ENCODE peak calls at places on chromosome 10, in four cellular contexts. E is uterus, J is foreskin fibroblast, G is OCI-LY7. K is an unnamed sample.
A peak's percentile ranks its signal among the peaks of the same experiment; 100 is the strongest.

GRCh38 chr10:129855836-129856563 is 108.1 kb downstream of the EBF3 start:
- DNase-seq in G (no peak), E (no peak), J (no peak), K (no peak)

GRCh38 chr10:44851881-44852280 is 59.3 kb upstream of the TMEM72 start:
- DNase-seq in G (no peak), J (no peak), E (no peak), K (no peak)

GRCh38 chr10:19651549-19651948 is 164.7 kb upstream of the PLXDC2 start:
- DNase-seq in J (peak; percentile 87), E (no peak), G (no peak), K (no peak)

GRCh38 chr10:98463022-98463421 is 16.3 kb upstream of the HPS1 start:
- DNase-seq in E (no peak), J (no peak), G (no peak), K (no peak)

GRCh38 chr10:102410427-102411073 is 8.0 kb downstream of the PSD start:
- DNase-seq in J (peak; percentile 60), E (no peak), G (no peak), K (no peak)

GRCh38 chr10:17910144-17910789 is 41.5 kb upstream of the SLC39A12 start:
- DNase-seq in G (peak; percentile 50), E (peak; percentile 24), J (peak; percentile 72), K (no peak)

GRCh38 chr10:42934842-42935241 is 142.0 kb upstream of the RET start:
- DNase-seq in J (no peak), E (no peak), G (no peak), K (no peak)

GRCh38 chr10:104937528-104937927 is 296.4 kb downstream of the SORCS3 start:
- DNase-seq in E (no peak), J (peak; percentile 95), G (no peak), K (no peak)

GRCh38 chr10:92291921-92292860 is 1.2 kb downstream of the MARCHF5 start:
- DNase-seq in G (peak; percentile 70), J (peak; percentile 74), E (peak; percentile 44), K (no peak)

GRCh38 chr10:113037222-113037621 is 87.2 kb downstream of the TCF7L2 start:
- DNase-seq in G (no peak), E (no peak), J (peak; percentile 69), K (no peak)

GRCh38 chr10:44387853-44388251 is 3.0 kb upstream of the CXCL12 start:
- DNase-seq in E (peak; percentile 9), G (no peak), J (no peak), K (no peak)

GRCh38 chr10:94361161-94361794 is 1.5 kb downstream of the NOC3L start:
- DNase-seq in E (no peak), G (no peak), J (peak; percentile 35), K (no peak)

GRCh38 chr10:38038107-38038931 is 27.8 kb downstream of the ZNF33A start:
- DNase-seq in E (no peak), J (no peak), G (peak; percentile 48), K (no peak)

GRCh38 chr10:124177180-124177518 is 83.8 kb upstream of the CHST15 start:
- DNase-seq in G (no peak), J (no peak), E (no peak), K (no peak)

GRCh38 chr10:113283189-113283588 is 269.7 kb upstream of the HABP2 start:
- DNase-seq in J (no peak), E (no peak), G (no peak), K (no peak)

GRCh38 chr10:119428789-119429188 is 113.7 kb downstream of the RGS10 start:
- DNase-seq in G (no peak), J (no peak), E (no peak), K (no peak)

GRCh38 chr10:109721401-109722028 is 201.8 kb downstream of the XPNPEP1 start:
- DNase-seq in G (no peak), J (no peak), E (no peak), K (no peak)

GRCh38 chr10:58467931-58468635 is 44.6 kb upstream of the BICC1 start:
- DNase-seq in G (no peak), E (no peak), J (no peak), K (no peak)

GRCh38 chr10:5485948-5486851 is 13.2 kb downstream of the CALML5 start:
- DNase-seq in E (no peak), J (no peak), G (no peak), K (no peak)

GRCh38 chr10:22268503-22268902 is 47.7 kb upstream of the COMMD3 start:
- DNase-seq in J (no peak), E (no peak), G (no peak), K (no peak)

GRCh38 chr10:71975087-71975890 is 11.1 kb downstream of the CHST3 start:
- DNase-seq in J (no peak), E (no peak), G (no peak), K (peak; percentile 58)

GRCh38 chr10:34503704-34504103 is 311.4 kb downstream of the PARD3 start:
- DNase-seq in J (no peak), G (no peak), E (no peak), K (no peak)

GRCh38 chr10:63799511-63799910 is 278.3 kb downstream of the REEP3 start:
- DNase-seq in E (no peak), G (no peak), J (no peak), K (no peak)

GRCh38 chr10:110864662-110865140 is 7.0 kb upstream of the PDCD4 start:
- DNase-seq in J (no peak), G (peak; percentile 89), E (no peak), K (no peak)

GRCh38 chr10:58672855-58673254 is 160.2 kb downstream of the BICC1 start:
- DNase-seq in G (no peak), J (peak; percentile 62), E (no peak), K (no peak)

GRCh38 chr10:49174926-49175500 is 13.2 kb downstream of the TMEM273 start:
- DNase-seq in J (no peak), G (no peak), E (no peak), K (no peak)

GRCh38 chr10:35882422-35883150 is 240.5 kb upstream of the FZD8 start:
- DNase-seq in G (no peak), E (no peak), J (no peak), K (no peak)

GRCh38 chr10:132735341-132735775 is 50.6 kb downstream of the NKX6-2 start:
- DNase-seq in G (no peak), E (no peak), J (peak; percentile 56), K (no peak)

DNA sequence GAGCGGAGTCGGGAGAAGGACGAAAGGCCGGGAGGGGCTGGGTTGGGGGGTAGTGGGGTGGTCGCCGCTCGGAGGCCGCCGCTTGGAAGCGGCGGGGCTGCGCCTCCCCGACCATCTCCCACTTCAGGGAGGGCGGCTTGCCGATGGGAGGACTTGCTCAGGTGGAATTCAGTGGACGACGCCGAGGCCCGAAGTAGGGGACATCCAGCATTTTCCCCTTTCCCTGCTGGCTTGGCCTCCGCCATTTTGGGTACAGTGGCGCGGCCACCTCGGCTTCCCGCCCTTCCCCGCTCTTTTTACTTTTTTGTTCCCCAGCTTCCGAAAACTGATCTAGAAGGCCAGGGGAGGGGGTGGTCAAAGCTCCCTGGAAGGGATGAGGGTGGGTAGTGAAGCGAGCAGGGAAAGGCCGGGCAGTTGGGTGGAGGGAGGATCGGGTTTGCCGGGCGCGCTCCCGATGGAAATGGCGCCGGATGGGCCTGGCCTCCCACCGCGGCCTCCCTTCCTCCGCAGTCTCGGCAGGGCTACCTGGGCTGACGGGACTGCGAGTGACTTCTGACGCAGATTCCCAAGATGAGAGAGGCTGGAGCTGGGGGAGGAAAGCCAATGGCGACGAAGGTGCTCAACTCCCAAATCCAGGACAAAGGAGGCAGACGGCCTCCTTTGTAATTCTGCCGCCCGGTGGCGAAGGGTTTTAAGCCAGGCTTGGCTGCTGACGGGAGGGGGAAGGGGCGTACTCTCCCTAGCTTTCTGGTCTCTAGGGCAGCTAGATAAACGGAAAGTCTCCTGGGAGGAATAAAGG is at the start of gene PBLD:
- DNase-seq in G (peak; percentile 78), E (peak; percentile 73), J (peak; percentile 84), K (peak; percentile 28)
- TF ChIP-seq CTCF in G (peak; percentile 70), E (peak; percentile 60), J (peak; percentile 57), K (peak; percentile 31)

GRCh38 chr10:127971973-127972615 is 65.2 kb downstream of the PTPRE start:
- DNase-seq in G (no peak), E (no peak), J (no peak), K (no peak)

GRCh38 chr10:127976286-127976685 is 69.4 kb downstream of the PTPRE start:
- DNase-seq in J (no peak), E (no peak), G (no peak), K (no peak)

GRCh38 chr10:127972958-127973357 is 66.1 kb downstream of the PTPRE start:
- DNase-seq in J (no peak), G (no peak), E (no peak), K (no peak)

GRCh38 chr10:127974911-127975310 is 68.0 kb downstream of the PTPRE start:
- DNase-seq in J (no peak), G (no peak), E (no peak), K (no peak)

DNA sequence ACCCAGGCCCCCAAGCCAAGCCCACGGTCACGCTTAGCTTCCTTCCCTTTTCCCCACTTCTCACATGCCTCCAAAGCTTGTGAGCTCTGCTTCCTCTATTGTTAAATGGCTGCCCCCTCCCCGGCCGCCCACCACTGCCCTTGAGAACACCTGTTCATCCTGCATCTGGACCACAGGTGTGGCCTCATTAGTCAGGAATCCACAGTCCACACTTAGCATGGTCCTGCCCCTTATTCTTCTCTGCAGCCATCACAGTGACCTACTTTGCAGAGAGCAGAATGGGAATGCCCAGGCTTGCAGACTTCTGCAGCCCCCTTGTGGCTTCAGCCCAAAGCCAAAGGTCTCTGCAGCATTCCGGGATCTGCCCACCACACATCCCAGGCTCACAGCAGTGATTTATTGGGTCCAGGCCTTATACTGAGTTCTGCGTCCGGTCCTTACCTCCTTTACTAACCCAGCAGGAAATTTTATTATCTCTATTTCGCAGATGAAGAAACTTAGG is 67.0 kb downstream of the PTPRE start:
- DNase-seq in E (no peak), J (no peak), G (no peak), K (no peak)
- TF ChIP-seq CTCF in E (no peak), J (no peak), G (peak; percentile 16), K (no peak)

GRCh38 chr10:100710151-100710871 is 35.1 kb upstream of the PAX2 start:
- DNase-seq in E (no peak), G (no peak), J (no peak), K (no peak)

GRCh38 chr10:100709655-100710054 is 35.7 kb upstream of the PAX2 start:
- DNase-seq in G (no peak), E (no peak), J (no peak), K (no peak)

GRCh38 chr10:100709146-100709545 is 36.2 kb upstream of the PAX2 start:
- DNase-seq in G (no peak), J (no peak), E (no peak), K (no peak)

GRCh38 chr10:100707261-100707848 is 38.0 kb upstream of the PAX2 start:
- DNase-seq in G (no peak), E (no peak), J (no peak), K (no peak)

GRCh38 chr10:100705139-100705538 is 40.2 kb upstream of the PAX2 start:
- DNase-seq in J (no peak), G (no peak), E (no peak), K (no peak)
- TF ChIP-seq CTCF in J (no peak), G (peak; percentile 35), E (no peak), K (no peak)

GRCh38 chr10:6558759-6559429 is 21.2 kb downstream of the PRKCQ start:
- DNase-seq in J (no peak), G (no peak), E (no peak), K (no peak)

GRCh38 chr10:6558272-6558671 is 21.8 kb downstream of the PRKCQ start:
- DNase-seq in G (no peak), J (no peak), E (no peak), K (no peak)

DNA sequence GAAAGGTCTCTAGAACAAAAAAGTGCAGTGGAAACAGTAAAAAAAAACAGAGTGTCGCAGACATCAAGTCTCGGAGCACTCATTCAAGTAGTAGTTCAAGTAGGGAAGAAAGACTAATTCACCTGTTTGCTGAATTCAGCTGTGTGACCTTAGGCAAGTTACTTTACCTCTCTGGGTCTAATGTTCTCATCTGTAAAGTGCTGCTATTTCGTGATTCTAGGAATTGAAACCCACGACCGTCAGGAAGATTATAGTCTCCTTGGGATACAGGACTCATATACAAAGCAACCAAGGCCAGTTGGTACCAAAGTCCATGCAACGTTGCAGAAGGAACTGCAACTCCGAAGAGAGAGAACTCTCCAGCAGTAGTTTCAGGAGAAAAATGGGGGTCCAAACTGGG is 26.1 kb downstream of the PRKCQ start:
- DNase-seq in J (no peak), G (no peak), E (no peak), K (no peak)
- TF ChIP-seq CTCF in J (no peak), G (no peak), E (no peak), K (no peak)

K was measured in thoracic aorta.